ENCODE peak calls at places on chromosome 20, in seven cellular contexts. D is PC-3; R is IMR-90; W is right cardiac atrium; Q is uterus; Y is CD4-positive, CD25-positive, alpha-beta regulatory T cell; U is mesenchymal stem cell. O is an unnamed sample.

GRCh38 chr20:36572701-36573102 is 695 bp upstream of the TGIF2 start:
- DNase-seq in Q (no peak), W (no peak), U (peak; percentile 74), D (no peak), R (peak; percentile 51), Y (peak; percentile 73), O (no peak)

GRCh38 chr20:36342721-36343120 is 36.6 kb downstream of the DLGAP4 start:
- DNase-seq in Y (no peak), W (no peak), R (no peak), D (no peak), U (no peak), Q (no peak), O (no peak)

GRCh38 chr20:38242848-38243449 is 17.6 kb downstream of the KIAA1755 start:
- DNase-seq in Q (no peak), W (no peak), D (peak; percentile 50), U (no peak), R (no peak), Y (no peak), O (peak; percentile 7)

GRCh38 chr20:19176483-19176882 is 36.0 kb upstream of the SLC24A3 start:
- DNase-seq in D (no peak), Y (no peak), R (no peak), Q (no peak), W (no peak), U (no peak), O (no peak)

GRCh38 chr20:56554869-56555268 is 21.8 kb downstream of the FAM209B start:
- DNase-seq in Q (no peak), D (peak; percentile 99), Y (no peak), W (no peak), U (peak; percentile 97), R (peak; percentile 90), O (no peak)

GRCh38 chr20:43040427-43040826 is 149.3 kb downstream of the PTPRT start:
- DNase-seq in R (no peak), D (peak; percentile 19), Y (no peak), W (no peak), Q (no peak), U (no peak), O (no peak)

GRCh38 chr20:44651507-44652373 is at the start of gene ADA:
- DNase-seq in Q (peak; percentile 67), W (peak; percentile 91), R (peak; percentile 21), U (peak; percentile 66), Y (peak; percentile 36), D (peak; percentile 65), O (peak; percentile 84)

GRCh38 chr20:10507052-10507451 is 71.9 kb downstream of the SLX4IP start:
- DNase-seq in R (no peak), D (no peak), U (no peak), Y (no peak), Q (no peak), W (no peak), O (no peak)

GRCh38 chr20:38658879-38659612 is 57.4 kb downstream of the ARHGAP40 start:
- DNase-seq in R (no peak), D (peak; percentile 58), W (no peak), Q (no peak), U (peak; percentile 16), Y (peak; percentile 19), O (no peak)

GRCh38 chr20:30485331-30486102 is 771.9 kb upstream of the DEFB115 start:
- DNase-seq in D (no peak), Y (no peak), R (no peak), Q (no peak), W (peak; percentile 47), U (no peak), O (no peak)

GRCh38 chr20:18801516-18801915 is 12.1 kb upstream of the SCP2D1 start:
- DNase-seq in Q (no peak), D (no peak), W (no peak), Y (no peak), R (no peak), U (no peak), O (no peak)

GRCh38 chr20:63740501-63741353 is 1.2 kb downstream of the SLC2A4RG start:
- DNase-seq in D (peak; percentile 84), U (peak; percentile 93), Q (peak; percentile 98), W (peak; percentile 99), Y (peak; percentile 48), R (peak; percentile 86), O (peak; percentile 95)

GRCh38 chr20:63738687-63739128 is 868 bp upstream of the SLC2A4RG start:
- DNase-seq in D (no peak), R (no peak), Q (peak; percentile 68), Y (peak; percentile 50), W (peak; percentile 92), U (peak; percentile 61), O (peak; percentile 89)

GRCh38 chr20:63741354-63741675 is 1.7 kb downstream of the SLC2A4RG start:
- DNase-seq in Q (no peak), D (no peak), U (no peak), W (no peak), R (no peak), Y (no peak), O (no peak)

GRCh38 chr20:63739129-63740069 is at the start of gene SLC2A4RG:
- DNase-seq in Q (peak; percentile 85), U (peak; percentile 74), R (peak; percentile 62), Y (peak; percentile 66), W (peak; percentile 94), D (peak; percentile 85), O (peak; percentile 92)

GRCh38 chr20:63740070-63740500 is 509 bp downstream of the SLC2A4RG start:
- DNase-seq in Q (peak; percentile 75), D (peak; percentile 54), U (peak; percentile 38), W (peak; percentile 88), Y (peak; percentile 63), R (peak; percentile 7), O (peak; percentile 82)
- H3K27ac ChIP-seq in Q (peak overlapping the region; percentile 92), D (peak overlapping the region; percentile 64), U (no peak overlapping the region), W (peak overlapping the region; percentile 83), Y (peak overlapping the region; percentile 72), R (peak overlapping the region; percentile 91), O (peak overlapping the region; percentile 86)

GRCh38 chr20:1305682-1306081 is 23.3 kb downstream of the SDCBP2 start:
- DNase-seq in D (no peak), R (no peak), Q (no peak), Y (no peak), U (no peak), W (no peak), O (no peak)
- H3K4me1 ChIP-seq in D (peaks cover 7% of the 10 kb centered on the region), R (peaks cover 4% of the 10 kb centered on the region), Q (no peaks in the 10 kb centered on the region), Y (peaks cover 7% of the 10 kb centered on the region), U (peaks cover 16% of the 10 kb centered on the region), W (no peaks in the 10 kb centered on the region), O (no peaks in the 10 kb centered on the region)

DNA sequence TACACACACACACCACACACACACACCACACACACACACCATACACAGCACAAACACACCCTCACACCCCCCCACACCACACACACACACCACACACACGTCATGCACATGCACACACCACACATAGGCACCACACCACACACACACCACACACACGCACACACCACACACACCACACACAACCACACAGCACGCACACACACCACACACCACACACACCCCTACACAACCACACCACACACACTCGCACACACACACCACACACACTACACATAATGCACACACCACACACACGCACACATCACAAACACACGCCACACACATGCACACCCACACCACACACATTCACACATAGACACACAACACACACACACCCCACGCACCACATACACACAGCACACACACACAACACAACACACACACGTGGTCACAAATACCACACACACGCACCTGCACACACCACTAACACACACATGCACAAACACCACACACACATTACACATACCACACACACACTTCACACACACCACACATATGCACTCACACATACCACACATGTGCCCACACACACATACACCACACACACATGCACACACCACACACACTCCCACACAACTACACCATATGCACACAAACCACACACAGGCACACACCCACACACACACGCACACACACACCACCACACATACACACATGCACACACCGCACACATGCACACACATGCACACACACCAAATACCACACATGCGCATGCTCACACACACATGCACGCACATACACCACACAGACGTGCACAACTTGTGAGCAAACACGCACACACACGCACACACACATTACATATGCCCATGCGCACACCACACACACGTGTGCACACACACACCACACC is 9.4 kb upstream of the ACSS1 start:
- DNase-seq in Y (no peak), R (no peak), W (no peak), U (no peak), D (no peak), Q (peak; percentile 5), O (peak; percentile 23)
- H3K27me3 ChIP-seq in Y (peaks cover 17% of the 10 kb centered on the region), R (peaks cover 60% of the 10 kb centered on the region), W (no peaks in the 10 kb centered on the region), U (peaks cover 95% of the 10 kb centered on the region), D (peaks cover 42% of the 10 kb centered on the region), Q (no peaks in the 10 kb centered on the region), O (peaks cover 23% of the 10 kb centered on the region)

GRCh38 chr20:23232219-23232581 is 118.4 kb upstream of the NXT1 start:
- DNase-seq in R (no peak), U (no peak), W (no peak), D (no peak), Q (no peak), Y (no peak), O (no peak)
- H3K27ac ChIP-seq in R (no peak overlapping the region), U (no peak overlapping the region), W (no peak overlapping the region), D (no peak overlapping the region), Q (no peak overlapping the region), Y (no peak overlapping the region), O (no peak overlapping the region)

GRCh38 chr20:50429412-50429811 is 80.8 kb upstream of the PTPN1 start:
- DNase-seq in W (no peak), Q (no peak), U (no peak), D (no peak), R (no peak), Y (no peak), O (no peak)
- H3K4me1 ChIP-seq in W (peaks cover 11% of the 10 kb centered on the region), Q (no peaks in the 10 kb centered on the region), U (peaks cover 14% of the 10 kb centered on the region), D (peaks cover 13% of the 10 kb centered on the region), R (peaks cover 23% of the 10 kb centered on the region), Y (no peaks in the 10 kb centered on the region), O (peaks cover 22% of the 10 kb centered on the region)

GRCh38 chr20:57727863-57728262 is 18.0 kb upstream of the PMEPA1 start:
- DNase-seq in W (no peak), R (no peak), U (no peak), Y (no peak), Q (no peak), D (no peak), O (no peak)
- H3K27me3 ChIP-seq in W (no peaks in the 10 kb centered on the region), R (peaks cover 67% of the 10 kb centered on the region), U (peaks cover 89% of the 10 kb centered on the region), Y (peaks cover 5% of the 10 kb centered on the region), Q (no peaks in the 10 kb centered on the region), D (no peaks in the 10 kb centered on the region), O (no peaks in the 10 kb centered on the region)

O was measured in upper lobe of right lung.